ENCODE peak calls at places on chromosomes 6 and 20, in eight cellular contexts. J, Z, A, U, Q, X, C and L are unnamed samples.

GRCh38 chr20:60800185-60800584 is 451.9 kb upstream of the CDH4 start:
- DNase-seq in J (no peak), Z (no peak), A (no peak), U (no peak), Q (no peak), X (no peak), C (no peak), L (no peak)

GRCh38 chr6:21185849-21186478 is 407.6 kb upstream of the SOX4 start:
- DNase-seq in J (no peak), Z (no peak), A (no peak), U (peak; percentile 75), Q (no peak), X (no peak), C (peak; percentile 89), L (no peak)

GRCh38 chr6:73388800-73389512 is 5.7 kb upstream of the DDX43 start:
- DNase-seq in J (peak; percentile 47), Z (peak; percentile 82), A (peak; percentile 92), U (peak; percentile 85), Q (no peak), X (no peak), C (peak; percentile 94), L (peak; percentile 4)

GRCh38 chr6:168198302-168199180 is 119.5 kb upstream of the FRMD1 start:
- DNase-seq in J (no peak), Z (peak; percentile 24), A (no peak), U (no peak), Q (no peak), X (peak; percentile 72), C (peak; percentile 38), L (no peak)

GRCh38 chr6:158605266-158605878 is 39.2 kb downstream of the DYNLT1 start:
- DNase-seq in J (peak; percentile 52), Z (peak; percentile 7), A (peak; percentile 60), U (peak; percentile 87), Q (peak; percentile 67), X (no peak), C (peak; percentile 93), L (peak; percentile 23)

GRCh38 chr6:150380256-150380655 is 11.4 kb downstream of the IYD start:
- DNase-seq in J (no peak), Z (no peak), A (no peak), U (no peak), Q (no peak), X (no peak), C (no peak), L (no peak)

GRCh38 chr6:3749390-3749978 is 2.0 kb downstream of the PXDC1 start:
- DNase-seq in J (no peak), Z (no peak), A (no peak), U (no peak), Q (no peak), X (peak; percentile 93), C (no peak), L (no peak)

GRCh38 chr20:24490598-24490997 is 21.2 kb downstream of the SYNDIG1 start:
- DNase-seq in J (no peak), Z (no peak), A (no peak), U (no peak), Q (no peak), X (peak; percentile 66), C (peak; percentile 35), L (no peak)

GRCh38 chr20:1888796-1889463 is 6.3 kb upstream of the SIRPA start:
- DNase-seq in J (no peak), Z (no peak), A (no peak), U (no peak), Q (no peak), X (no peak), C (peak; percentile 66), L (no peak)

GRCh38 chr6:119728935-119729334 is 379.4 kb upstream of the MAN1A1 start:
- DNase-seq in J (no peak), Z (peak; percentile 78), A (no peak), U (no peak), Q (no peak), X (no peak), C (no peak), L (no peak)

GRCh38 chr6:121858310-121858709 is 422.9 kb downstream of the GJA1 start:
- DNase-seq in J (no peak), Z (no peak), A (no peak), U (no peak), Q (no peak), X (no peak), C (no peak), L (no peak)

GRCh38 chr6:79864001-79864400 is 83.4 kb downstream of the ELOVL4 start:
- DNase-seq in J (no peak), Z (no peak), A (no peak), U (no peak), Q (no peak), X (no peak), C (no peak), L (no peak)

GRCh38 chr6:91291071-91291470 is 704.2 kb upstream of the MAP3K7 start:
- DNase-seq in J (no peak), Z (no peak), A (no peak), U (no peak), Q (peak; percentile 76), X (no peak), C (no peak), L (peak; percentile 8)

GRCh38 chr6:150444308-150444707 is 75.5 kb downstream of the IYD start:
- DNase-seq in J (no peak), Z (no peak), A (no peak), U (no peak), Q (no peak), X (no peak), C (no peak), L (no peak)

GRCh38 chr6:8080338-8081151 is 16.4 kb upstream of the BLOC1S5 start:
- DNase-seq in J (no peak), Z (no peak), A (no peak), U (no peak), Q (no peak), X (no peak), C (no peak), L (peak; percentile 58)

GRCh38 chr6:78605909-78606446 is 261.4 kb upstream of the IRAK1BP1 start:
- DNase-seq in J (no peak), Z (no peak), A (no peak), U (no peak), Q (peak; percentile 64), X (no peak), C (no peak), L (peak; percentile 56)

DNA sequence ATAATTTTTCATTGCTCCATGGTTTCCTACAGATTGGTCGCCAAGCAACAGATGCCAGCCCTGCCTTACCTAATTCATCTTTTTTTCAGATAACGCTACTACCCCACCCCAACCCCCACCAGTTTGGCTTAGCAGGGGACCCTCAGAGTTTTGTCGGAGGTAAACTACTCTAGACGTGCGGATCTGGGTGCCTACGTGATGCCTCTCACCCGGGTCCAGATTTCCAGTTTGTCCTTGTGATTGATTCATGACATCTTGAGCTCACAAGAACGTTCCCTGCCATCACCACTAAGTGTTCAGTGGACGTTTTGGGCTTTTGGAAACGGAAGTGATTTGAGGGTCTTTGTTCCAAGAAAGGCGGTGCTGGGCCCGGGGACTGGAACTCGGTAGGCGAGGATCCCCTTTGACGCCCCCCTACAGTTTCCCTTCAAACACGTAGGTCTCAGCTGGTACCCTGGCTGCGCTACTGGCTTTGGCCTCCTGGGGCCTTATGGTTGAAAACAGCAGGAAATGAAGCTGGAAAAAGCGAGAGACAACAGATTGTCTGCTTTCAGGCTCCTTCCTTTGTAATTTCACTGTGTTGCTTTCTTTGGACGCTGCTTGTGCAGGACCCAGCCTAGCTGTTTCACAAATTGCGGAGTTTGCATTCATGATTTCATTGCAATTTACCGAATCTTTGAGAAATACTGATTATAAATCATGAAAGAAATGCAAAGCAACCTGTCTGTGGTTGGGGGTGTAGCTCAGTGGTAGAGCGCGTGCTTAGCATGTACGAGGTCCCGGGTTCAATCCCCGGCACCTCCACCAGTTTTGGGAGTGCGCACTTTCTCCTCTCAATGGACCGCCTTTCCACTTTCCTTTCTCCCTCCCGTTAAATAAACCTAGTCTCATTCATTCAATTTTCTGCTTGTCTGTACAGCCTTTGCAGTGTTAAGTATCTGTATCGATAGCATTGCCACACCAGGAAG is 81.0 kb downstream of the GPX5 start:
- DNase-seq in J (peak; percentile 44), Z (no peak), A (peak; percentile 44), U (peak; percentile 75), Q (no peak), X (no peak), C (peak; percentile 91), L (no peak)
- H3K4me3 ChIP-seq in J (peak overlapping the region; percentile 5), Z (no peak overlapping the region), A (no peak overlapping the region), U (peak overlapping the region; percentile 49), Q (peak overlapping the region; percentile 43), X (no peak overlapping the region), C (peak overlapping the region; percentile 79), L (peak overlapping the region; percentile 52)

GRCh38 chr6:45759134-45759849 is 256.4 kb downstream of the CLIC5 start:
- DNase-seq in J (no peak), Z (no peak), A (no peak), U (no peak), Q (no peak), X (no peak), C (no peak), L (no peak)

GRCh38 chr6:45754432-45754831 is 261.2 kb downstream of the CLIC5 start:
- DNase-seq in J (no peak), Z (no peak), A (no peak), U (no peak), Q (no peak), X (no peak), C (no peak), L (no peak)

GRCh38 chr6:45763281-45763680 is 252.4 kb downstream of the CLIC5 start:
- DNase-seq in J (no peak), Z (no peak), A (no peak), U (no peak), Q (no peak), X (no peak), C (no peak), L (no peak)

GRCh38 chr6:45756611-45757010 is 259.0 kb downstream of the CLIC5 start:
- DNase-seq in J (no peak), Z (no peak), A (no peak), U (no peak), Q (no peak), X (no peak), C (no peak), L (no peak)

GRCh38 chr6:45757443-45758121 is 258.1 kb downstream of the CLIC5 start:
- DNase-seq in J (no peak), Z (no peak), A (no peak), U (no peak), Q (no peak), X (no peak), C (no peak), L (no peak)
- H3K4me3 ChIP-seq in J (no peak overlapping the region), Z (no peak overlapping the region), A (no peak overlapping the region), U (no peak overlapping the region), Q (no peak overlapping the region), X (no peak overlapping the region), C (no peak overlapping the region), L (no peak overlapping the region)

GRCh38 chr6:25277857-25278256 is 1.3 kb upstream of the CARMIL1 start:
- DNase-seq in J (no peak), Z (no peak), A (no peak), U (no peak), Q (no peak), X (no peak), C (no peak), L (no peak)
- H3K4me3 ChIP-seq in J (no peak overlapping the region), Z (peak overlapping the region; percentile 88), A (no peak overlapping the region), U (no peak overlapping the region), Q (no peak overlapping the region), X (no peak overlapping the region), C (peak overlapping the region; percentile 95), L (no peak overlapping the region)

DNA sequence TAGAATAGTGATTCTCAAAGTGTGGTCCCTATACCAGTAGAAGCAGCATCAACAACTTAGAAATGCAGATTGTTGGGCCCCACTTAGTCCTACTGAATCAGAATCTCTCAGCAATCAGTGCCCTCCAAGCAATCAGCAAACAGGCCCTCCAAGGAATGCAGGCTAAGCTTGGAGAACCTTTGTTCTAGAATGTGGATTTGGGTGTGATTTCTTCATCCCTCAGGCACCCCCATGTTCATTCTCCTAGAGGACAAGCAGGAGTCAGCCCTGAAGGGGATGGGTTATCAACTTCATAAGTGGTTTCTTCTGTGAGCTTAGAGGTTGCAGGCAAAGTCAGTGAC is 40.5 kb upstream of the TAF8 start:
- DNase-seq in J (no peak), Z (no peak), A (no peak), U (no peak), Q (no peak), X (peak; percentile 6), C (no peak), L (no peak)
- H3K4me3 ChIP-seq in J (no peak overlapping the region), Z (no peak overlapping the region), A (no peak overlapping the region), U (no peak overlapping the region), Q (no peak overlapping the region), X (no peak overlapping the region), C (no peak overlapping the region), L (no peak overlapping the region)